ENCODE peak calls at places on chromosomes 11 and 22, in nine cellular contexts. One of them, this sample, is unnamed.

GRCh38 chr11:86688398-86689179 is 16.2 kb upstream of the ME3 start:
- DNase-seq in CD4-positive, alpha-beta T cell: no peak
- DNase-seq in mesothelial cell of epicardium: no peak
- DNase-seq in IMR-90: peak
- DNase-seq in cardiac muscle cell: peak
- DNase-seq in transverse colon: no peak
- DNase-seq in DND-41: no peak
- DNase-seq in psoas muscle: no peak
- DNase-seq in lower lobe of right lung: no peak
- DNase-seq in this sample: no peak

GRCh38 chr11:2725367-2726300 is 25.8 kb upstream of the KCNQ1OT1 start:
- DNase-seq in CD4-positive, alpha-beta T cell: no peak
- DNase-seq in mesothelial cell of epicardium: peak
- DNase-seq in IMR-90: peak
- DNase-seq in cardiac muscle cell: peak
- DNase-seq in transverse colon: no peak
- DNase-seq in DND-41: no peak
- DNase-seq in psoas muscle: peak
- DNase-seq in lower lobe of right lung: no peak
- DNase-seq in this sample: no peak

GRCh38 chr11:70733327-70734325 is 335.3 kb downstream of the CTTN start:
- DNase-seq in CD4-positive, alpha-beta T cell: no peak
- DNase-seq in mesothelial cell of epicardium: no peak
- DNase-seq in IMR-90: no peak
- DNase-seq in cardiac muscle cell: no peak
- DNase-seq in transverse colon: no peak
- DNase-seq in DND-41: no peak
- DNase-seq in psoas muscle: no peak
- DNase-seq in lower lobe of right lung: peak
- DNase-seq in this sample: peak

GRCh38 chr11:6197466-6198200 is 1.4 kb upstream of the OR52W1 start:
- DNase-seq in CD4-positive, alpha-beta T cell: no peak
- DNase-seq in mesothelial cell of epicardium: no peak
- DNase-seq in IMR-90: peak
- DNase-seq in cardiac muscle cell: no peak
- DNase-seq in transverse colon: no peak
- DNase-seq in DND-41: no peak
- DNase-seq in psoas muscle: no peak
- DNase-seq in lower lobe of right lung: no peak
- DNase-seq in this sample: no peak

GRCh38 chr11:86490582-86490981 is 115.9 kb downstream of the CCDC81 start:
- DNase-seq in CD4-positive, alpha-beta T cell: no peak
- DNase-seq in mesothelial cell of epicardium: no peak
- DNase-seq in IMR-90: no peak
- DNase-seq in cardiac muscle cell: peak
- DNase-seq in transverse colon: no peak
- DNase-seq in DND-41: no peak
- DNase-seq in psoas muscle: no peak
- DNase-seq in lower lobe of right lung: no peak
- DNase-seq in this sample: no peak

GRCh38 chr11:94883878-94884277 is 89.5 kb downstream of the CWC15 start:
- DNase-seq in CD4-positive, alpha-beta T cell: no peak
- DNase-seq in mesothelial cell of epicardium: no peak
- DNase-seq in IMR-90: no peak
- DNase-seq in cardiac muscle cell: no peak
- DNase-seq in transverse colon: no peak
- DNase-seq in DND-41: no peak
- DNase-seq in psoas muscle: no peak
- DNase-seq in lower lobe of right lung: no peak
- DNase-seq in this sample: no peak

GRCh38 chr22:24473278-24473677 is 21.9 kb upstream of the UPB1 start:
- DNase-seq in CD4-positive, alpha-beta T cell: no peak
- DNase-seq in mesothelial cell of epicardium: no peak
- DNase-seq in IMR-90: no peak
- DNase-seq in cardiac muscle cell: no peak
- DNase-seq in transverse colon: no peak
- DNase-seq in DND-41: no peak
- DNase-seq in psoas muscle: no peak
- DNase-seq in lower lobe of right lung: no peak
- DNase-seq in this sample: no peak

GRCh38 chr22:50705851-50706351 is 32.1 kb upstream of the ACR start:
- DNase-seq in CD4-positive, alpha-beta T cell: no peak
- DNase-seq in mesothelial cell of epicardium: no peak
- DNase-seq in IMR-90: no peak
- DNase-seq in cardiac muscle cell: no peak
- DNase-seq in transverse colon: no peak
- DNase-seq in DND-41: no peak
- DNase-seq in psoas muscle: no peak
- DNase-seq in lower lobe of right lung: peak
- DNase-seq in this sample: no peak

GRCh38 chr11:134047586-134047999 is 21.3 kb upstream of the JAM3 start:
- DNase-seq in CD4-positive, alpha-beta T cell: no peak
- DNase-seq in mesothelial cell of epicardium: no peak
- DNase-seq in IMR-90: peak
- DNase-seq in cardiac muscle cell: peak
- DNase-seq in transverse colon: peak
- DNase-seq in DND-41: no peak
- DNase-seq in psoas muscle: peak
- DNase-seq in lower lobe of right lung: no peak
- DNase-seq in this sample: no peak

GRCh38 chr11:99925968-99926367 is 761.1 kb upstream of the ARHGAP42 start:
- DNase-seq in CD4-positive, alpha-beta T cell: no peak
- DNase-seq in mesothelial cell of epicardium: no peak
- DNase-seq in IMR-90: no peak
- DNase-seq in cardiac muscle cell: no peak
- DNase-seq in transverse colon: no peak
- DNase-seq in DND-41: no peak
- DNase-seq in psoas muscle: no peak
- DNase-seq in lower lobe of right lung: no peak
- DNase-seq in this sample: no peak

DNA sequence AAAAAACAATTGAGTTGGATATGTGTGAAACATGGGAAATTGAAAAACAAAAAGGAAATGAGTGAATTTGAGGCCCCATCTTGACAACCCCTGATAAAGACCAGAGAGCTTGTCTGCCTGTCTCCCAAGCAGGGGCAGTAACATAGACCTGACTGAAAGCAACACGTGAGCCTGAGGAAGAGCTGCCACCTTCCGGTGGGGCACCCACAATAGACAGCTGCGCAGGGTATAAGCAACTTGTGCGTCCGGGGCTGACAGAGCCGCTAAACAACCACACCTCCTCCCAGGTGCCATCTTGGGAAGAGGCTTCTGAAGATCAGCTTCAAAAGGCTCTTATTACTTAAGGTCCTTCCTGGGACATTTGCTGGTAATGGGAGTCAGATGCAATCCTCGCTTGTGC is 166.8 kb downstream of the NTM start:
- DNase-seq in CD4-positive, alpha-beta T cell: no peak
- DNase-seq in mesothelial cell of epicardium: no peak
- DNase-seq in IMR-90: no peak
- DNase-seq in cardiac muscle cell: no peak
- DNase-seq in transverse colon: no peak
- DNase-seq in DND-41: no peak
- DNase-seq in psoas muscle: no peak
- DNase-seq in lower lobe of right lung: no peak
- DNase-seq in this sample: no peak
- TF ChIP-seq CTCF in CD4-positive, alpha-beta T cell: no peak
- TF ChIP-seq CTCF in mesothelial cell of epicardium: no peak
- TF ChIP-seq CTCF in IMR-90: no peak
- TF ChIP-seq CTCF in cardiac muscle cell: no peak
- TF ChIP-seq CTCF in transverse colon: no peak
- TF ChIP-seq CTCF in DND-41: no peak
- TF ChIP-seq CTCF in psoas muscle: no peak
- TF ChIP-seq CTCF in lower lobe of right lung: no peak
- TF ChIP-seq CTCF in this sample: no peak

GRCh38 chr11:8317164-8317563 is 53.5 kb upstream of the LMO1 start:
- DNase-seq in CD4-positive, alpha-beta T cell: no peak
- DNase-seq in mesothelial cell of epicardium: no peak
- DNase-seq in IMR-90: peak
- DNase-seq in cardiac muscle cell: peak
- DNase-seq in transverse colon: no peak
- DNase-seq in DND-41: no peak
- DNase-seq in psoas muscle: no peak
- DNase-seq in lower lobe of right lung: no peak
- DNase-seq in this sample: peak

GRCh38 chr11:8321876-8322275 is 58.2 kb upstream of the LMO1 start:
- DNase-seq in CD4-positive, alpha-beta T cell: no peak
- DNase-seq in mesothelial cell of epicardium: no peak
- DNase-seq in IMR-90: no peak
- DNase-seq in cardiac muscle cell: no peak
- DNase-seq in transverse colon: no peak
- DNase-seq in DND-41: no peak
- DNase-seq in psoas muscle: no peak
- DNase-seq in lower lobe of right lung: no peak
- DNase-seq in this sample: peak

GRCh38 chr11:8323161-8323935 is 59.7 kb upstream of the LMO1 start:
- DNase-seq in CD4-positive, alpha-beta T cell: no peak
- DNase-seq in mesothelial cell of epicardium: no peak
- DNase-seq in IMR-90: no peak
- DNase-seq in cardiac muscle cell: no peak
- DNase-seq in transverse colon: no peak
- DNase-seq in DND-41: no peak
- DNase-seq in psoas muscle: no peak
- DNase-seq in lower lobe of right lung: no peak
- DNase-seq in this sample: peak

GRCh38 chr11:8315463-8315862 is 51.8 kb upstream of the LMO1 start:
- DNase-seq in CD4-positive, alpha-beta T cell: no peak
- DNase-seq in mesothelial cell of epicardium: no peak
- DNase-seq in IMR-90: no peak
- DNase-seq in cardiac muscle cell: no peak
- DNase-seq in transverse colon: no peak
- DNase-seq in DND-41: no peak
- DNase-seq in psoas muscle: no peak
- DNase-seq in lower lobe of right lung: no peak
- DNase-seq in this sample: peak

GRCh38 chr11:8318536-8318935 is 54.9 kb upstream of the LMO1 start:
- DNase-seq in CD4-positive, alpha-beta T cell: no peak
- DNase-seq in mesothelial cell of epicardium: no peak
- DNase-seq in IMR-90: no peak
- DNase-seq in cardiac muscle cell: peak
- DNase-seq in transverse colon: no peak
- DNase-seq in DND-41: no peak
- DNase-seq in psoas muscle: no peak
- DNase-seq in lower lobe of right lung: no peak
- DNase-seq in this sample: peak
- TF ChIP-seq CTCF in CD4-positive, alpha-beta T cell: no peak
- TF ChIP-seq CTCF in mesothelial cell of epicardium: no peak
- TF ChIP-seq CTCF in IMR-90: no peak
- TF ChIP-seq CTCF in cardiac muscle cell: peak
- TF ChIP-seq CTCF in transverse colon: no peak
- TF ChIP-seq CTCF in DND-41: peak
- TF ChIP-seq CTCF in psoas muscle: peak
- TF ChIP-seq CTCF in lower lobe of right lung: no peak
- TF ChIP-seq CTCF in this sample: peak

GRCh38 chr11:69210660-69211035 is 54.9 kb downstream of the SMIM38 start:
- DNase-seq in CD4-positive, alpha-beta T cell: no peak
- DNase-seq in mesothelial cell of epicardium: no peak
- DNase-seq in IMR-90: no peak
- DNase-seq in cardiac muscle cell: no peak
- DNase-seq in transverse colon: no peak
- DNase-seq in DND-41: no peak
- DNase-seq in psoas muscle: no peak
- DNase-seq in lower lobe of right lung: no peak
- DNase-seq in this sample: no peak

GRCh38 chr11:69213315-69213714 is 57.6 kb downstream of the SMIM38 start:
- DNase-seq in CD4-positive, alpha-beta T cell: no peak
- DNase-seq in mesothelial cell of epicardium: peak
- DNase-seq in IMR-90: peak
- DNase-seq in cardiac muscle cell: no peak
- DNase-seq in transverse colon: no peak
- DNase-seq in DND-41: no peak
- DNase-seq in psoas muscle: no peak
- DNase-seq in lower lobe of right lung: no peak
- DNase-seq in this sample: no peak

GRCh38 chr11:69213964-69214363 is 58.2 kb downstream of the SMIM38 start:
- DNase-seq in CD4-positive, alpha-beta T cell: no peak
- DNase-seq in mesothelial cell of epicardium: peak
- DNase-seq in IMR-90: no peak
- DNase-seq in cardiac muscle cell: no peak
- DNase-seq in transverse colon: no peak
- DNase-seq in DND-41: no peak
- DNase-seq in psoas muscle: no peak
- DNase-seq in lower lobe of right lung: no peak
- DNase-seq in this sample: no peak

GRCh38 chr11:69211540-69212120 is 55.9 kb downstream of the SMIM38 start:
- DNase-seq in CD4-positive, alpha-beta T cell: no peak
- DNase-seq in mesothelial cell of epicardium: no peak
- DNase-seq in IMR-90: no peak
- DNase-seq in cardiac muscle cell: no peak
- DNase-seq in transverse colon: no peak
- DNase-seq in DND-41: no peak
- DNase-seq in psoas muscle: no peak
- DNase-seq in lower lobe of right lung: no peak
- DNase-seq in this sample: no peak

GRCh38 chr11:69212121-69213110 is 56.7 kb downstream of the SMIM38 start:
- DNase-seq in CD4-positive, alpha-beta T cell: no peak
- DNase-seq in mesothelial cell of epicardium: peak
- DNase-seq in IMR-90: no peak
- DNase-seq in cardiac muscle cell: no peak
- DNase-seq in transverse colon: no peak
- DNase-seq in DND-41: no peak
- DNase-seq in psoas muscle: no peak
- DNase-seq in lower lobe of right lung: no peak
- DNase-seq in this sample: no peak
- TF ChIP-seq CTCF in CD4-positive, alpha-beta T cell: no peak
- TF ChIP-seq CTCF in mesothelial cell of epicardium: no peak
- TF ChIP-seq CTCF in IMR-90: peak
- TF ChIP-seq CTCF in cardiac muscle cell: peak
- TF ChIP-seq CTCF in transverse colon: no peak
- TF ChIP-seq CTCF in DND-41: no peak
- TF ChIP-seq CTCF in psoas muscle: no peak
- TF ChIP-seq CTCF in lower lobe of right lung: no peak
- TF ChIP-seq CTCF in this sample: no peak

DNA sequence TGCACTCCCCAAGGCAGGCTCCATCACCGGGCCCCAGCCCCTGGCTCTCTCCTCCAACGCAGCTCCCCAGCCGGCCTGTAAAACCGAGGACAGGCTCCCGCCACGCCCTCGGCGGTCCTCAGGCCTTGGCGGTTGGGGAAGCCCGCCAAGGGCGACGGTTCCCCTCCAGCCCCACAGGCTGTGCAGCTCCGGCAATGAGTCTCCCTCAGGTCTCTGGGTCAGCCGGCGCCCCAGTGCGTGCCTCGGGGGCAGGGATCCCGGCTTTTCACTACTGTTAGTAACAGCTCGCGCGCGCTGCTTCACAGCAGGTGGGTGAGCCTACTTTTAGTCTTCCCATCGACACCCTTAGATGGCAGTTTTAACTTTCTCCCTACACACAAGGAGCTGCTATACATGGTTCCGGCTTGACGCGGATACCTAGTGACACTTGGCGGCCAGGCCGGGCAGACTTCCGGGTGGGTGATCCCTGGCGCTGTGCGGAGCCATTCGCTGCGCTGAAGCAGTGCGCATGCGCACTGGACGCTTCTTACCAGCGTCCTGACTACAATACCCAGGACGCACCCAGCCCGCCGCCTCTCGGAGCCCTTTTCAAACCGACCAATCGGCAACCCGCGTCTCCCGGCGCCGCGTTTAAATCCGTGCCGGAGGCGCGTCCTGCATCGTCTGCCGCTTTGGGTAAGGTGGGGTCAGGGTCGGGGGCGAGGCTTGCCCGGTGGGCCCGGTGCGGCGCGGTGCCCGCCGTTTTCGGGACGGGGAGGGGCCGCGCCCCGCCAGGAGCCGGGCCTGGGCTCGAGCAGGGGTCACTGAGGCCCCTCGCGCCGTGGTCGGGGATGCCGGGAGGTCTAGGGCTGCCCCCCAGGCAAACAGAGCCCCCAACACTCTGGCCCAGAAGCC is at the start of gene GTSE1:
- DNase-seq in CD4-positive, alpha-beta T cell: peak
- DNase-seq in mesothelial cell of epicardium: peak
- DNase-seq in IMR-90: peak
- DNase-seq in cardiac muscle cell: peak
- DNase-seq in transverse colon: peak
- DNase-seq in DND-41: peak
- DNase-seq in psoas muscle: peak
- DNase-seq in lower lobe of right lung: peak
- DNase-seq in this sample: peak
- TF ChIP-seq CTCF in CD4-positive, alpha-beta T cell: peak
- TF ChIP-seq CTCF in mesothelial cell of epicardium: no peak
- TF ChIP-seq CTCF in IMR-90: peak
- TF ChIP-seq CTCF in cardiac muscle cell: peak
- TF ChIP-seq CTCF in transverse colon: no peak
- TF ChIP-seq CTCF in DND-41: peak
- TF ChIP-seq CTCF in psoas muscle: peak
- TF ChIP-seq CTCF in lower lobe of right lung: peak
- TF ChIP-seq CTCF in this sample: no peak

This sample was measured in CD14-positive monocyte.